ENCODE peak calls at places on chromosomes 12 and 14, in six cellular contexts. K is cardiac fibroblast, H is dorsolateral prefrontal cortex, O is K562, W is upper lobe of right lung, V is AG04450. Y is an unnamed sample.

GRCh38 chr12:48000878-48001321 is 3.4 kb downstream of the COL2A1 start:
- DNase-seq in O (peak; percentile 16), K (peak; percentile 84), V (no peak), W (no peak), H (no peak), Y (peak; percentile 56)

GRCh38 chr14:100279133-100279532 is 27.1 kb downstream of the SLC25A29 start:
- DNase-seq in O (no peak), V (no peak), K (no peak), W (no peak), H (no peak), Y (no peak)

GRCh38 chr12:82937151-82937550 is 250.4 kb downstream of the TMTC2 start:
- DNase-seq in O (no peak), V (no peak), K (peak; percentile 2), H (no peak), W (no peak), Y (no peak)

GRCh38 chr14:34684578-34684977 is 29.8 kb downstream of the CFL2 start:
- DNase-seq in O (no peak), H (no peak), W (no peak), K (peak; percentile 57), V (no peak), Y (no peak)

GRCh38 chr14:91078095-91078737 is 17.8 kb upstream of the RPS6KA5 start:
- DNase-seq in V (no peak), H (no peak), W (no peak), O (no peak), K (no peak), Y (no peak)

GRCh38 chr12:57165741-57166140 is 18.3 kb upstream of the LRP1-AS start:
- DNase-seq in H (no peak), O (no peak), V (no peak), K (peak; percentile 40), W (no peak), Y (no peak)

GRCh38 chr14:103101964-103102688 is 7.6 kb downstream of the EXOC3L4 start:
- DNase-seq in V (no peak), W (no peak), K (no peak), O (no peak), H (no peak), Y (no peak)

GRCh38 chr14:103294091-103294490 is 39.9 kb upstream of the EIF5 start:
- DNase-seq in H (no peak), W (peak; percentile 35), K (no peak), V (no peak), O (no peak), Y (no peak)

GRCh38 chr12:7937867-7938506 is 2.0 kb upstream of the SLC2A3 start:
- DNase-seq in H (no peak), O (peak; percentile 84), K (peak; percentile 50), V (no peak), W (no peak), Y (no peak)

GRCh38 chr14:105485720-105486332 is 860 bp upstream of the CRIP1 start:
- DNase-seq in W (no peak), O (peak; percentile 80), V (no peak), H (no peak), K (no peak), Y (no peak)

GRCh38 chr14:94646481-94646880 is 34.3 kb downstream of the SERPINA3 start:
- DNase-seq in H (no peak), W (no peak), V (peak; percentile 20), O (no peak), K (peak; percentile 76), Y (no peak)

GRCh38 chr12:53217049-53217929 is 10.2 kb upstream of the ITGB7 start:
- DNase-seq in V (no peak), W (peak; percentile 77), H (no peak), O (no peak), K (peak; percentile 35), Y (no peak)

GRCh38 chr14:74442757-74443156 is 16.7 kb upstream of the SYNDIG1L start:
- DNase-seq in H (no peak), W (no peak), O (no peak), K (no peak), V (no peak), Y (no peak)

GRCh38 chr12:110532644-110533043 is 30.5 kb downstream of the RAD9B start:
- DNase-seq in W (no peak), H (no peak), O (no peak), K (no peak), V (no peak), Y (no peak)

GRCh38 chr14:21924479-21924878 is 250.9 kb upstream of the OR4E1 start:
- DNase-seq in O (no peak), H (no peak), K (no peak), W (no peak), V (no peak), Y (no peak)

GRCh38 chr12:79886917-79887519 is 47.9 kb downstream of the PPP1R12A start:
- DNase-seq in V (peak; percentile 11), H (no peak), O (peak; percentile 55), K (peak; percentile 75), W (no peak), Y (no peak)

GRCh38 chr14:106551265-106551664 is 1024.9 kb downstream of the TMEM121 start:
- DNase-seq in O (peak; percentile 3), V (no peak), K (no peak), W (no peak), H (no peak), Y (no peak)

GRCh38 chr12:29769162-29769820 is 14.5 kb downstream of the TMTC1 start:
- DNase-seq in O (no peak), V (peak; percentile 88), W (no peak), H (no peak), K (peak; percentile 93), Y (no peak)

GRCh38 chr14:66496911-66497310 is 10.7 kb downstream of the CCDC196 start:
- DNase-seq in O (no peak), H (no peak), V (no peak), W (no peak), K (no peak), Y (no peak)

GRCh38 chr12:66352197-66352596 is 49.9 kb downstream of the HELB start:
- DNase-seq in W (no peak), O (peak; percentile 37), H (peak; percentile 41), V (no peak), K (peak; percentile 33), Y (no peak)

GRCh38 chr12:123269395-123269892 is 2.2 kb downstream of the CDK2AP1 start:
- DNase-seq in W (peak; percentile 79), V (no peak), O (no peak), H (peak; percentile 83), K (peak; percentile 66), Y (peak; percentile 71)

GRCh38 chr12:29245246-29245645 is 96.2 kb downstream of the FAR2 start:
- DNase-seq in O (no peak), W (no peak), K (no peak), V (no peak), H (no peak), Y (no peak)

GRCh38 chr12:42590324-42590934 is 883 bp upstream of the PRICKLE1 start:
- DNase-seq in V (no peak), K (no peak), W (no peak), H (no peak), O (no peak), Y (no peak)

GRCh38 chr14:52951730-52952481 is 1.1 kb upstream of the FERMT2 start:
- DNase-seq in W (no peak), O (peak; percentile 27), V (peak; percentile 66), K (peak; percentile 91), H (peak; percentile 39), Y (peak; percentile 55)

GRCh38 chr12:90004319-90005074 is 295.9 kb upstream of the ATP2B1 start:
- DNase-seq in W (no peak), K (no peak), V (no peak), O (no peak), H (no peak), Y (no peak)

GRCh38 chr12:27285395-27285794 is 41.3 kb downstream of the STK38L start:
- DNase-seq in H (no peak), O (no peak), V (no peak), K (peak; percentile 72), W (no peak), Y (no peak)

GRCh38 chr12:11500222-11500860 is 105.0 kb upstream of the PRB2 start:
- DNase-seq in H (peak; percentile 77), W (peak; percentile 89), K (peak; percentile 65), V (peak; percentile 15), O (peak; percentile 39), Y (peak; percentile 90)

GRCh38 chr14:22168092-22168955 is 420.7 kb downstream of the DAD1 start:
- DNase-seq in V (no peak), K (peak; percentile 26), H (no peak), O (no peak), W (no peak), Y (no peak)

GRCh38 chr12:57836442-57837375 is 9.8 kb downstream of the CTDSP2 start:
- DNase-seq in W (peak; percentile 76), H (peak; percentile 55), V (peak; percentile 46), O (peak; percentile 82), K (peak; percentile 90), Y (peak; percentile 59)

GRCh38 chr14:86935241-86935640 is 1057.7 kb downstream of the GALC start:
- DNase-seq in K (no peak), H (no peak), O (no peak), W (no peak), V (no peak), Y (no peak)

GRCh38 chr12:1562813-1563412 is 31.5 kb downstream of the FBXL14 start:
- DNase-seq in W (no peak), V (no peak), O (no peak), H (no peak), K (peak; percentile 62), Y (no peak)

GRCh38 chr12:113461666-113462065 is 10.0 kb downstream of the LHX5 start:
- DNase-seq in W (no peak), K (peak; percentile 33), V (no peak), H (no peak), O (peak; percentile 65), Y (no peak)
- TF ChIP-seq CTCF in W (no peak), K (peak; percentile 60), V (peak; percentile 63), H (no peak), O (peak; percentile 78), Y (no peak)

GRCh38 chr12:125070117-125070516 is 4.9 kb downstream of the AACS start:
- DNase-seq in H (no peak), K (no peak), W (no peak), V (no peak), O (no peak), Y (no peak)
- TF ChIP-seq CTCF in H (peak; percentile 57), K (no peak), W (no peak), V (no peak), O (no peak), Y (no peak)

GRCh38 chr14:59330455-59330854 is 134.7 kb downstream of the GPR135 start:
- DNase-seq in O (no peak), W (no peak), H (no peak), K (no peak), V (no peak), Y (no peak)
- TF ChIP-seq CTCF in O (no peak), W (no peak), H (no peak), K (no peak), V (peak; percentile 24), Y (no peak)

GRCh38 chr14:72714871-72715214 is 179.1 kb downstream of the DPF3 start:
- DNase-seq in V (no peak), W (peak; percentile 48), K (no peak), O (no peak), H (no peak), Y (no peak)

GRCh38 chr14:72711936-72712335 is 182.0 kb downstream of the DPF3 start:
- DNase-seq in K (no peak), V (no peak), W (no peak), O (no peak), H (no peak), Y (no peak)

GRCh38 chr14:72715910-72716268 is 178.0 kb downstream of the DPF3 start:
- DNase-seq in W (no peak), V (no peak), O (no peak), H (no peak), K (no peak), Y (peak; percentile 20)

GRCh38 chr14:72715215-72715909 is 178.5 kb downstream of the DPF3 start:
- DNase-seq in O (peak; percentile 8), H (no peak), K (no peak), V (no peak), W (no peak), Y (peak; percentile 59)

GRCh38 chr14:72714094-72714493 is 179.8 kb downstream of the DPF3 start:
- DNase-seq in V (no peak), H (no peak), O (no peak), W (peak; percentile 48), K (no peak), Y (no peak)
- TF ChIP-seq CTCF in V (no peak), H (no peak), O (no peak), W (no peak), K (no peak), Y (no peak)

Y was measured in breast epithelium.